ENCODE peak calls at places on chromosome 11, in seven cellular contexts. G, E, O, F, C, M and Q are unnamed samples.

GRCh38 chr11:45322891-45323597 is 36.9 kb upstream of the SYT13 start:
- DNase-seq in G (no peak), E (no peak), O (no peak), F (no peak), C (no peak), M (peak), Q (no peak)

GRCh38 chr11:128341280-128341679 is 246.1 kb downstream of the ETS1 start:
- DNase-seq in G (no peak), E (no peak), O (no peak), F (no peak), C (no peak), M (no peak), Q (no peak)

GRCh38 chr11:96755752-96756151 is 365.9 kb downstream of the JRKL start:
- DNase-seq in G (no peak), E (no peak), O (no peak), F (no peak), C (no peak), M (no peak), Q (no peak)

GRCh38 chr11:44911031-44911814 is 39.5 kb downstream of the TP53I11 start:
- DNase-seq in G (peak), E (peak), O (peak), F (peak), C (peak), M (peak), Q (peak)

GRCh38 chr11:6431861-6432260 is 8.9 kb downstream of the HPX start:
- DNase-seq in G (peak), E (no peak), O (no peak), F (no peak), C (peak), M (no peak), Q (no peak)

GRCh38 chr11:75279273-75279672 is 38.7 kb downstream of the TPBGL start:
- DNase-seq in G (no peak), E (no peak), O (no peak), F (no peak), C (no peak), M (no peak), Q (no peak)

GRCh38 chr11:37504925-37505324 is 906.9 kb upstream of the RAG2 start:
- DNase-seq in G (no peak), E (no peak), O (no peak), F (no peak), C (no peak), M (no peak), Q (no peak)

GRCh38 chr11:118911880-118912741 is 13.6 kb downstream of the BCL9L start:
- DNase-seq in G (peak), E (peak), O (peak), F (peak), C (peak), M (peak), Q (no peak)

GRCh38 chr11:76067099-76067498 is 139.2 kb downstream of the WNT11 start:
- DNase-seq in G (no peak), E (no peak), O (no peak), F (no peak), C (no peak), M (no peak), Q (no peak)

GRCh38 chr11:64409278-64409677 is 50.3 kb downstream of the RPS6KA4 start:
- DNase-seq in G (no peak), E (no peak), O (no peak), F (no peak), C (no peak), M (no peak), Q (no peak)

GRCh38 chr11:76630600-76630999 is 39.9 kb downstream of the LRRC32 start:
- DNase-seq in G (no peak), E (no peak), O (no peak), F (no peak), C (no peak), M (no peak), Q (no peak)

GRCh38 chr11:63277345-63277943 is 34.0 kb upstream of the SLC22A25 start:
- DNase-seq in G (no peak), E (no peak), O (peak), F (peak), C (peak), M (no peak), Q (no peak)

GRCh38 chr11:119371778-119372182 is 9.7 kb downstream of the USP2 start:
- DNase-seq in G (no peak), E (no peak), O (peak), F (no peak), C (peak), M (no peak), Q (peak)

GRCh38 chr11:128448487-128448886 is 138.9 kb downstream of the ETS1 start:
- DNase-seq in G (peak), E (no peak), O (no peak), F (peak), C (peak), M (no peak), Q (no peak)

GRCh38 chr11:46390331-46391171 is 1.0 kb downstream of the CHRM4 start:
- DNase-seq in G (no peak), E (peak), O (peak), F (no peak), C (no peak), M (peak), Q (peak)

GRCh38 chr11:131889760-131890620 is 519.6 kb downstream of the NTM start:
- DNase-seq in G (no peak), E (no peak), O (no peak), F (no peak), C (no peak), M (no peak), Q (no peak)

GRCh38 chr11:32148824-32149223 is 58.0 kb downstream of the RCN1 start:
- DNase-seq in G (no peak), E (no peak), O (no peak), F (no peak), C (no peak), M (no peak), Q (no peak)

GRCh38 chr11:134261626-134262488 is 8.5 kb downstream of the ACAD8 start:
- DNase-seq in G (peak), E (peak), O (peak), F (peak), C (peak), M (peak), Q (peak)

GRCh38 chr11:79708319-79708928 is 267.6 kb upstream of the TENM4 start:
- DNase-seq in G (no peak), E (peak), O (peak), F (peak), C (peak), M (peak), Q (peak)

GRCh38 chr11:72263363-72263762 is 19.4 kb upstream of the PHOX2A start:
- DNase-seq in G (no peak), E (no peak), O (peak), F (no peak), C (peak), M (no peak), Q (no peak)

GRCh38 chr11:96065379-96065778 is 141.5 kb upstream of the MTMR2 start:
- DNase-seq in G (no peak), E (no peak), O (no peak), F (no peak), C (no peak), M (no peak), Q (no peak)

GRCh38 chr11:1706634-1707400 is 9.8 kb downstream of the KRTAP5-6 start:
- DNase-seq in G (no peak), E (peak), O (peak), F (no peak), C (peak), M (no peak), Q (no peak)

GRCh38 chr11:66976048-66976467 is 954 bp downstream of the C11orf86 start:
- DNase-seq in G (no peak), E (peak), O (peak), F (peak), C (peak), M (peak), Q (peak)

GRCh38 chr11:77557553-77557952 is 32.2 kb upstream of the AQP11 start:
- DNase-seq in G (no peak), E (peak), O (peak), F (peak), C (peak), M (no peak), Q (peak)

GRCh38 chr11:35335226-35335625 is 84.1 kb downstream of the SLC1A2 start:
- DNase-seq in G (no peak), E (no peak), O (no peak), F (no peak), C (no peak), M (no peak), Q (no peak)

GRCh38 chr11:87239001-87239400 is 201.3 kb downstream of the TMEM135 start:
- DNase-seq in G (no peak), E (no peak), O (no peak), F (no peak), C (no peak), M (no peak), Q (no peak)

GRCh38 chr11:114297806-114298700 is 1.9 kb downstream of the NNMT start:
- DNase-seq in G (no peak), E (no peak), O (no peak), F (no peak), C (no peak), M (no peak), Q (no peak)

GRCh38 chr11:114296190-114296978 is at the start of gene NNMT:
- DNase-seq in G (no peak), E (no peak), O (no peak), F (no peak), C (peak), M (no peak), Q (no peak)

GRCh38 chr11:114301088-114301487 is 4.9 kb downstream of the NNMT start:
- DNase-seq in G (no peak), E (no peak), O (no peak), F (no peak), C (no peak), M (no peak), Q (no peak)

GRCh38 chr11:114296979-114297372 is 777 bp downstream of the NNMT start:
- DNase-seq in G (no peak), E (no peak), O (no peak), F (no peak), C (no peak), M (no peak), Q (no peak)

DNA sequence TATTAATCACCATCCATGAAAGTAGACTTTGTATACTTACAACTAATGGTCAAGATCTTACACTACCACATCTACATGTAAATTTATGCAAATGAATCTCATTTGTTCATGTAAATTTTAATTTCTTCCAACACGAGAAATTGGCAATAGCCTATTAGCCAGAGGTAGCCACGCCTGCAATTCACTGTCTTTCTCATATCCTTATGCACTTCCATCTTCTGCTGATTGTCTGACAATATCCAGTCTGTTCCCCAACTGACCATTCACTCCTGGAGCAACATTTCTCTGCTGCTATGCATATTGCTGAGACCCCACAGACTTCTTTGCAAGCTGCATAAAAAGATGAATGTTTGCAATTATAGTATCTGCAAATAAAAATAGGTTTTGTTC is 2.5 kb downstream of the NNMT start:
- DNase-seq in G (no peak), E (no peak), O (no peak), F (no peak), C (no peak), M (no peak), Q (no peak)
- TF ChIP-seq MAX in G (no peak), E (no peak), O (no peak), F (no peak), C (no peak), M (no peak), Q (no peak)

DNA sequence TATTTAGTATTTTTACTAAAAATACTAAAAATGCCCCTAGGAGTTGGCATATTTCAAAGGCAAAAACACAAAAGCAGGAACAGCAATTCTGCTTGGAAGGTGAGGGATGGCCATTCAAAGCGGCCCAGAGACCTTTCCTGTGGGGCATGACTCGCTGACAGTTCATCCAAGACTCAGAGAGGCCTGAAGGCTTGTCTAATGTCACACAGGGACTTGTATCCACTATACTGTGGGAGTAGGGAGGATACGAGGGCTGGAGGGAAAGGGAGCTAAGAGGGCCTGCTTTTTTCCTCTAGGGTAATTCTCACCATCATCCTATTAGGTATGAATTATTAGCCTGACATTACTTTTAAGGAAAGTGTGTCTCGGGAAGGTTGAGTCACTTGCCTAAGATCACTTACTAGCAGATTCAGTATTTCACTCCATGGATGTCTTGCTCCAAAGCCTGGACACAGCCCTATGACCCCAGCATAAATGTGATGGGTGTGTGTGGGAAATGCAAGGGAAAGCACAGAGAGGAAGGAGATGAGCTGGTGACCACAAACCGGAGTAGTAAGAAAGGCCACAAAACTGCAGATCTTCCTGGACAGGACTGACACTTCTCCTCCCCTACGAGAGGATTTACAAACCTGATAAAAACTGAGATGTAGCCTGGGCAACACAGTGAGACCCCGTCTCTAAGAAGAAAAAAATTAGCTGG is 16.7 kb upstream of the UCP3 start:
- DNase-seq in G (no peak), E (no peak), O (no peak), F (no peak), C (no peak), M (no peak), Q (no peak)
- TF ChIP-seq MAX in G (no peak), E (no peak), O (no peak), F (no peak), C (no peak), M (no peak), Q (no peak)

GRCh38 chr11:94897330-94897768 is 76.0 kb downstream of the CWC15 start:
- DNase-seq in G (peak), E (peak), O (peak), F (peak), C (peak), M (peak), Q (peak)
- TF ChIP-seq MAX in G (no peak), E (no peak), O (peak), F (no peak), C (no peak), M (no peak), Q (peak)

GRCh38 chr11:92495107-92495793 is 270.6 kb downstream of the FAT3 start:
- DNase-seq in G (no peak), E (no peak), O (no peak), F (peak), C (no peak), M (no peak), Q (no peak)
- TF ChIP-seq MAX in G (no peak), E (no peak), O (no peak), F (peak), C (no peak), M (no peak), Q (no peak)